ENCODE peak calls at places on chromosomes 16 and 17, in five cellular contexts. T is ovary, R is stomach, Y is progenitor cell of endocrine pancreas, Q is dorsolateral prefrontal cortex. L is an unnamed sample.

GRCh38 chr16:84141143-84141670 is 3.8 kb downstream of the HSDL1 start:
- DNase-seq in Y (no peak), R (no peak), Q (no peak), T (no peak), L (no peak)

GRCh38 chr17:56290486-56291118 is 137.3 kb downstream of the ANKFN1 start:
- DNase-seq in Y (no peak), R (no peak), T (no peak), Q (no peak), L (no peak)

GRCh38 chr17:15413101-15413750 is 54.2 kb downstream of the CDRT4 start:
- DNase-seq in R (no peak), T (no peak), Y (no peak), Q (no peak), L (no peak)

GRCh38 chr16:67040906-67041305 is 12.0 kb downstream of the CBFB start:
- DNase-seq in R (no peak), Y (no peak), Q (no peak), T (no peak), L (no peak)

GRCh38 chr16:66278604-66279262 is 87.8 kb upstream of the CDH5 start:
- DNase-seq in Q (no peak), T (no peak), R (no peak), Y (no peak), L (no peak)

GRCh38 chr16:62029947-62030346 is 6.3 kb downstream of the CDH8 start:
- DNase-seq in Y (no peak), R (no peak), T (no peak), Q (no peak), L (no peak)

GRCh38 chr16:21159281-21159951 is 942 bp downstream of the LDAF1 start:
- DNase-seq in R (peak), Q (no peak), T (peak), Y (peak), L (peak)

GRCh38 chr17:16377804-16378400 is 3.0 kb upstream of the UBB start:
- DNase-seq in T (no peak), R (no peak), Y (no peak), Q (no peak), L (no peak)

GRCh38 chr16:31216552-31217530 is at the start of gene PYDC1:
- DNase-seq in Y (no peak), Q (no peak), T (no peak), R (no peak), L (peak)

GRCh38 chr17:57329380-57330214 is 73.3 kb downstream of the MSI2 start:
- DNase-seq in Y (no peak), T (no peak), R (no peak), Q (no peak), L (no peak)

GRCh38 chr17:53659181-53659580 is 163.5 kb upstream of the KIF2B start:
- DNase-seq in Y (no peak), R (no peak), T (no peak), Q (no peak), L (no peak)

GRCh38 chr16:84881702-84882521 is 62.1 kb downstream of the CRISPLD2 start:
- DNase-seq in R (no peak), T (no peak), Q (no peak), Y (no peak), L (no peak)

GRCh38 chr17:15287533-15288267 is 22.6 kb upstream of the PMP22 start:
- DNase-seq in Q (no peak), Y (no peak), R (no peak), T (no peak), L (no peak)

GRCh38 chr16:84362410-84362809 is 5.9 kb upstream of the ATP2C2 start:
- DNase-seq in Y (no peak), R (no peak), T (no peak), Q (no peak), L (no peak)

DNA sequence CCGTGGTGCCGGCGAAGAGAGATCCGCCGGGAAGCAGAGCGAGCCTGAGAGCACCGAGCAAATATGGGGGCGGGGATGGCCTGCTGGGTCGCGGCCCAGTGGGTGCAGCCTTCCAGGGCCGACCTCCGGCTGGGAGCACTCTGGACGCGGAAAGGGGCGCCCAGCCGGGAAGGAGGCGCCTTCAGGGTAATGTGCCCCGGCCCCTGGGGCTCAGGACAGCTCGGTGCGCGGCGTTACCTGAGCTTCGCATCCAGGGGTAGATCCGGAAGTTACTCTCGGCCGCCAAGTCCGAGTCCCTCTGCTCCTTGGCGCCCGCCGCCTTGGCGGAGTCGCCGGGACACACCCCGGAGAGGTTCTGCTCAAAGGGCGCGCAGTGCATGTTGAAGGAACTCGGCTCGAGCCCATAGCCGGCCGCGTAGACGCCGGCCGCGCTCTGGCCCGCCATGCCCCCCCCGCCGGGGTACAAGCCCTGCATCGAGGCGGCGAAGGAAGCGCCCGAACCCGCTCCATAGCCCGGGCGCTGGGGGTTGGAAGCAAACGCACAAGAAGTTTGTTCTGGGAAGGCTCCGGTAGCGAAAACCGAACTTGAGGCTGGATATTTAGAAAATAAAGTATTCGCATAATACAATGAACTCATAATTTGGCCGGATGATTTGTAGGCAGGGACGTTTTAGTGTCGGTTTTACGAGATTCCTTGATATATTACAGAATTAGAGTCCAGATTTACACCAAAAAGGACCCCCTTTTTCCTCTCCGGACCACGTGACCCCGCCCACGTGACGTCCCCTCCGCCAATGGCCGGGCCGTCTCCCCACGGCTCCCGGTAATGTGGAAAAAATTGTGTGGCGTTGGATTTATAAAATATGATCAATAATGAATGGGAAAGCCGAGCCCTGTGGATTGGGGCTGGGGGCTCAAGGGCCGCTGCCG is at the start of gene HOXB7:
- DNase-seq in Y (no peak), Q (peak), T (no peak), R (peak), L (peak)
- TF ChIP-seq CTCF in Y (no peak), Q (no peak), T (no peak), R (no peak), L (no peak)

GRCh38 chr16:55846598-55847346 is 13.9 kb upstream of the CES1 start:
- DNase-seq in R (no peak), Y (no peak), Q (no peak), T (no peak), L (no peak)

GRCh38 chr16:55843105-55843395 is 10.2 kb upstream of the CES1 start:
- DNase-seq in T (no peak), R (no peak), Y (no peak), Q (no peak), L (no peak)

DNA sequence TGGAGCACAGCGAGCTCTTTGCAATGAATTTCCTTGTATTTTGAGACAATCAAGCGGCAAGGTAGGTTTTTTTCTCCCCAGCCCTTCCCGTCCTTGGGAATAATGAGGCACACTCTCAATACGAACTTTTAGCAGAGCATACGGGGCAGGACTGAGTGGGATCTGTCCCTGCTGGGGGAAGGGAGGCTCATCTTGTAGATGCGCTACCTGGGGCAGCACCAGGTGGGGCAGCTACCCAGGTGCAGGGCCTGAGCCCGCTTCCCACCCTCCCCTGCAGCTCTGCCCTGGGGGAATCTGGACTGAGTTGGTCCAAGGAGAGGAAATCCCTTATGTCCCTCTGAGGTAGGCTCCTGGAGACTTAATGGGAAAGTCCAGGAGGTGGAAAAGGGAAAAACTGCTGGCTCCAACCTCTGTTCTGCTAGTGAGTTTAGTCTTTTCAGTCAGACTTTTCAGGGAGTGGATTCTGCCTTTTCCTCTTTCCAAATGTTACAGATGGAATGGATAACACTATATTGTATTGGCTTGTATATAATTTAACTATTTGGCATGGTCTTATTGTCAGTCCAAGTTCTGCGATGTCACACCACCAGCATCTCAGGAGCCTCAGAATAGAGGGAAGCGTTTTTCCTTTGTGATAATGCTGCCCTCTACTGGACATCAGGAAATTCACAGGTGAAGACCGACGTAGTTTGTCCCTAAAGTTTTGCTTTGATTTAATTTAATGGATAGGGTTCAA is 9.6 kb upstream of the CES1 start:
- DNase-seq in Q (no peak), Y (no peak), R (no peak), T (no peak), L (no peak)
- TF ChIP-seq CTCF in Q (peak), Y (peak), R (peak), T (peak), L (peak)

GRCh38 chr16:1184156-1184868 is 31.4 kb downstream of the CACNA1H start:
- DNase-seq in T (no peak), Q (no peak), Y (no peak), R (no peak), L (no peak)

GRCh38 chr16:1181715-1182671 is 29.1 kb downstream of the CACNA1H start:
- DNase-seq in Y (peak), T (peak), Q (peak), R (peak), L (no peak)

GRCh38 chr16:1178295-1178910 is 25.5 kb downstream of the CACNA1H start:
- DNase-seq in Q (no peak), R (no peak), Y (no peak), T (no peak), L (no peak)

GRCh38 chr16:1183235-1183907 is 30.5 kb downstream of the CACNA1H start:
- DNase-seq in T (peak), R (no peak), Q (peak), Y (no peak), L (no peak)

DNA sequence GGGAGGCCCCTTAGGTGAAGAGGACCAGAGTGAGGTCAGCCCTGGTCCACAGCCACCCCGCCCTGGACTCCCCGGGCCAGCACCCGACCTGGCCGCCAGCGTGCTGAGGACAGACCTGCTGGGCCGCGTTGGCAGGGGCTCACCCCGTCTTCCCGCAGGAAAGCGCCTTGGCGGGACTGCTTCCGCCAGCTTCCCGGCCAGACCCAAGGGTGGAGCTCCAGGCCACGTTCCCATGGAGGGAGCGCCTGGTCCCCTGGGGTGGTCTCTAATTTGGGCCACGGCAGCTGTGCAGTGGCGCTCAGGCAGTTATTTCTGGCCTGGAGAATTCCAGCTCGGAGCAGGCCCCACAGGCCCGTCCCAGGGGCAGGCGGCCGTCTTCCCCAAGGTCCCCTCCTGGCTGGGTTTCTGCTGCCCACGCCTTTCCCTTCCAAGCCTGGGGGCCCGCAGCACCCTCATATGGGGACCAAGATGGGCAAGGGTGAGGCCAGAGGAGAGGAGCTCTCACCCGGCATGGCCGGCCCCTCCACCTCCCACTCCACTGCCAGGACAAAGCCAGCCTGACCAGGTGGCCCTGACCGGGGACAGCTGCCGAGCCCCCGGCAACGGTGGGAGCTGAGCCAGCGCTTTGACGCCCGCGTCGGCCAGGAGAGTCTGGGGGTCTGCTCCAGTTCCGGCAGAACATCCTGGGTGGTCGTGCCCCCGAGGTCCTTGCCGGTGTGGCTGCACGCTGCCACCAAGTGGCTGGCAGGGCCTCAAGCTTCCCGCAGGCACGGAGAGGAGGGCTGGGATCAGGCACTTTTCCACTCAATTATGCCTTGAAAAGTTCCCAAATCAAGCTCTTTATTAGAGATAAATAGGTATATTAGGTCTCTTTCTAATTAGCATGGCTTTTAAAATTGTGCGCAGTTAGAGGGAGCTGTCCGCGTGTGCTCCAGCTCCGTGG is 28.1 kb downstream of the CACNA1H start:
- DNase-seq in Q (no peak), T (peak), Y (no peak), R (no peak), L (no peak)
- TF ChIP-seq CTCF in Q (no peak), T (no peak), Y (peak), R (no peak), L (no peak)

GRCh38 chr17:5508855-5509254 is 22.5 kb downstream of the MIS12 start:
- DNase-seq in R (no peak), Y (no peak), Q (no peak), T (no peak), L (no peak)
- TF ChIP-seq CTCF in R (no peak), Y (no peak), Q (no peak), T (no peak), L (no peak)

DNA sequence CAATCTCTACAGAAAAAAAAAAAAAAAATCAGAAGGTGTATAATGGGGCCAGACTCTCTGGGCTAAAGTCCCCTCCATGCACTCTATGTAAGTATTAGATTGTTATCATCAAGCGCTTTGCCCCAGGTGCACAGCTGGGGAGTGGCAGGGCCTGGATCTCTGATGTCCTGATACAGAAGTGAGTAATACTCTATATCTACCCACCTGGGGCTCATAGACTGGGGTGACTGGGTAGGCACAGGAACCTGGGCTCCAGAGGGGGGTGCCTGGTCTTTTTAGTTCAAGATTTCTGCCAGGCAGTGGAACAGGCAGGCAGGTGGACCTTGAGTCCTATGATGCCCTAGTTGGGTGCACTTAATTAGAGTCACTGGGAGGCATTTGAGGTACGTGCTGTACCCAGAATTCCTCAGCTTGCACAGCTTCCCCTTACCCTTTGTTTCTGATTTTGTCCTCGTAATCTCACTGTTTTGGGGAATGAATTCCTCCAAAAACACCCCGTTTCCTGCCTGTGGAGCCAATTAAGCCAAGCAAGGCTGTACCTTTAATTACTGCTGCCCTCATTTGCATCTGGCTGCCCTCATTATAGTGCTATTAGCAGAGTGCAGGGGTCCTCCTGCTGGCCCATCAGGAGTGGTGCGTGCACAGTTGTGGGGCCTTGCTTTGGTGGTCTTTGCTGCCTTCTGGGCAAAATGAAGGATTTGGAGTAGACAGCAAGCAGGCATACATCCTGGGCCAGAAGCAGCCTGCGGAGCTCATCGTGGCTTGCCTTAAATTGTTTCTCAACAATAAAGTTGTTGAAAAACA is 239.0 kb downstream of the SNX29 start:
- DNase-seq in Y (no peak), T (no peak), R (no peak), Q (no peak), L (no peak)
- TF ChIP-seq CTCF in Y (peak), T (no peak), R (no peak), Q (no peak), L (no peak)

GRCh38 chr17:30554839-30555751 is 77.9 kb downstream of the GOSR1 start:
- DNase-seq in Y (no peak), T (no peak), R (peak), Q (no peak), L (no peak)
- TF ChIP-seq CTCF in Y (no peak), T (no peak), R (no peak), Q (no peak), L (no peak)

GRCh38 chr16:73031155-73031866 is 16.6 kb downstream of the ZFHX3 start:
- DNase-seq in T (no peak), Q (no peak), Y (no peak), R (no peak), L (no peak)
- TF ChIP-seq CTCF in T (no peak), Q (no peak), Y (peak), R (no peak), L (no peak)

DNA sequence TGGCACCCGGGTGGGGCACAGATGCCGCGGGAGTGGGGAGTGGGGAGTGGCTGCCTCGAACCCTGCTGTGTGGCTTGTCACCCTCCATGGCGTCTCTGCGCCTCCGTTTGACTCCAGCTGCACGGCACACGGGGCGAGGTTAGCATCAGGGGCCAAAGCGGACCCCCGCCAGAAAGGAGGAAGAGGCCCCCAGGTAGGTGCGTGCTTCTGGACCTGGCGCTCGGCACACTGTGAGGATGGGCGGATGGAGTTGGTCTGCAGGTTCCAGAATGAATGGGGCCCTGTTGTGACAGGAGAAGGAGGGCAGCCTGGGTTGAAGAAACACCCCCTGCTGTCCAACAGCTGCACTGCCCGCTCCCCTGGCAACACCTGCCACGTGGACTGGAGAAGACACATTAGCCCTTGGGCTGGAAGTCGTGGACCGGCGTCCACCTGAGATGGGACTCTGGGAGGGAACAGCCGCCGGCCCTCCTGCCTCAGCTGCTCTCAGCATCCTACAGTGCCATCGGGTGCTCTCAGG is 9.4 kb upstream of the FASN start:
- DNase-seq in Q (no peak), Y (no peak), R (no peak), T (no peak), L (no peak)
- TF ChIP-seq CTCF in Q (no peak), Y (peak), R (no peak), T (no peak), L (no peak)

GRCh38 chr16:2894231-2894630 is 11.2 kb downstream of the FLYWCH2 start:
- DNase-seq in R (no peak), T (peak), Q (no peak), Y (no peak), L (no peak)
- TF ChIP-seq CTCF in R (no peak), T (no peak), Q (no peak), Y (no peak), L (no peak)

DNA sequence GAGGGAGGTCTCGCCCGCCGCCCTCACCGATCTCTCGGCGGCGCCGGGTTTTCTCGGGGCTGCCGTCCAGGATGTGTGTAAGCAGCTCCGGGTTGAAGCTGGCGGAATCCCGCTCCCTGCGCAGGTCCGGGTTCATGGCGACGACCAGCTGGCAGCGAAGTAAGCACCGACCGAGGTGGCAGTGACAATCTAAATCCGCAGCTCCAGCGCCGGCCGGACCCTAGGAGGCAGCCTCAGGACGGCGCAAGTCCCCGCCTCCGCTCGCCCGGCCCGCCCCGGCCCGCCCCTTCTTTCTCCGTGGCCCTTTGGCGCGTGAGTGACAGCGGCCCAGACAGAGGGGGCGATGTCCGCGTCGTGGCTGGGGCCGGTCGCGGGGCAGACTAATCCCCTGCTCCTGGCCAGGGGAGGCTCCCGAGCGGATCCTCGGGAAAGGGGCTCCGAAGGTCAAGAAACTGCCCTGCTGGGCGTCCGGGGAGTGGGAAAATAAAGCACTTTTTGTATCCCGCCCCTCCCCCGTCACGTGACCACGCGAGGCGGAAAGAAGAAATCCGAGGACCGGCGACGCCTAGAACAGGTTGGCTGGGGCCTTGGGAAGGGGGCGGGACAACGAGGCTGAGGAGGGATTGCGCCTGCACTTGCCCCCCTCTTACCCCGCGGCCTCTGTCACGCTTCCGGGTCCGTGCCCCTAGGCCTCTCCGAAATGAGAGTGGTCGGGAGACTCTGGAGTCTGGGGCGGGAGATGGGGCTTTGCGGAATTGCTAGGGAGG is at the start of the genes ACOX1 and TEN1:
- DNase-seq in Q (peak), R (peak), T (peak), Y (peak), L (peak)
- TF ChIP-seq CTCF in Q (peak), R (peak), T (peak), Y (peak), L (peak)